ENCODE peak calls at places on chromosome 19, in five cellular contexts. Q is frontal cortex; I is EH; C is NCI-H82; X is stimulated activated CD8-positive, alpha-beta memory T cell treated with anti-CD3 and anti-CD28 coated beads, Interleukin-15, amount 100 ng/mL, for 24 hours. E is an unnamed sample.

GRCh38 chr19:40745402-40745780 is 4.9 kb downstream of the ACTMAP start:
- DNase-seq in Q (no peak), I (peak), C (no peak), X (no peak), E (no peak)

GRCh38 chr19:29889702-29890101 is 52.3 kb upstream of the URI1 start:
- DNase-seq in Q (no peak), I (no peak), C (no peak), X (no peak), E (no peak)

GRCh38 chr19:19342086-19343015 is 21.7 kb downstream of the MAU2 start:
- DNase-seq in Q (peak), I (peak), C (peak), X (no peak), E (peak)

GRCh38 chr19:55519461-55520311 is 17.2 kb downstream of the SBK2 start:
- DNase-seq in Q (no peak), I (peak), C (no peak), X (no peak), E (peak)

GRCh38 chr19:32017341-32017948 is 328.0 kb upstream of the ZNF507 start:
- DNase-seq in Q (no peak), I (no peak), C (no peak), X (no peak), E (no peak)

GRCh38 chr19:35856546-35857149 is at the start of gene KIRREL2:
- DNase-seq in Q (no peak), I (no peak), C (peak), X (peak), E (no peak)

GRCh38 chr19:48990400-48990799 is 2.7 kb downstream of the GYS1 start:
- DNase-seq in Q (no peak), I (no peak), C (no peak), X (no peak), E (no peak)

GRCh38 chr19:14480695-14481069 is 5.5 kb upstream of the PTGER1 start:
- DNase-seq in Q (no peak), I (peak), C (no peak), X (no peak), E (no peak)

GRCh38 chr19:34366670-34367423 is 1.9 kb downstream of the GPI start:
- DNase-seq in Q (no peak), I (peak), C (no peak), X (no peak), E (peak)

E was measured in bronchial epithelial cell.